ENCODE peak calls at places on chromosomes 2 and 18, in nine cellular contexts. M is psoas muscle; S is fibroblast of lung; E is B cell; W is HT1080; J is fibroblast of the aortic adventitia; U is pulmonary artery endothelial cell; G is GM12891; B is stimulated activated CD4-positive, alpha-beta T cell treated with anti-CD3 and anti-CD28 coated beads, Interleukin-12 subunit alpha, Interleukin-12 subunit beta, amount 100 ng/mL, for 4 hours. C is an unnamed sample.

GRCh38 chr18:43115076-43116035 is at the start of gene RIT2:
- DNase-seq in E (no peak), U (no peak), G (no peak), B (no peak), S (peak), W (no peak), J (no peak), M (no peak), C (no peak)

GRCh38 chr2:61920548-61920947 is 15.1 kb downstream of the COMMD1 start:
- DNase-seq in G (no peak), S (no peak), W (no peak), U (no peak), J (no peak), E (no peak), M (no peak), B (no peak), C (no peak)

GRCh38 chr18:77062518-77063003 is 70.0 kb downstream of the MBP start:
- DNase-seq in S (peak), U (no peak), W (no peak), G (no peak), J (peak), M (no peak), E (peak), B (no peak), C (no peak)

GRCh38 chr2:45274190-45274926 is 265.1 kb upstream of the SIX2 start:
- DNase-seq in U (no peak), M (no peak), E (no peak), J (no peak), G (no peak), S (no peak), W (no peak), B (no peak), C (no peak)

GRCh38 chr2:216049452-216049851 is 32.2 kb downstream of the PECR start:
- DNase-seq in M (no peak), U (no peak), E (no peak), W (no peak), J (no peak), B (no peak), S (no peak), G (no peak), C (no peak)

GRCh38 chr2:239223330-239224248 is 177.2 kb downstream of the HDAC4 start:
- DNase-seq in S (peak), E (no peak), U (no peak), W (no peak), G (no peak), J (peak), M (peak), B (no peak), C (peak)

GRCh38 chr18:3538954-3539617 is 89.1 kb downstream of the TGIF1 start:
- DNase-seq in E (no peak), G (no peak), B (no peak), W (no peak), J (no peak), U (no peak), S (no peak), M (no peak), C (peak)

GRCh38 chr2:169717691-169718063 is 16.0 kb upstream of the KLHL23 start:
- DNase-seq in U (no peak), J (no peak), B (no peak), W (no peak), M (no peak), G (no peak), S (no peak), E (no peak), C (no peak)

GRCh38 chr2:223204537-223204936 is 152.5 kb downstream of the KCNE4 start:
- DNase-seq in J (no peak), W (no peak), E (no peak), B (no peak), S (no peak), U (no peak), M (no peak), G (no peak), C (no peak)

GRCh38 chr2:112168422-112169124 is 30.4 kb downstream of the FBLN7 start:
- DNase-seq in B (no peak), S (peak), M (no peak), U (no peak), W (no peak), E (no peak), G (no peak), J (no peak), C (no peak)

GRCh38 chr2:23268467-23269263 is 116.3 kb upstream of the KLHL29 start:
- DNase-seq in W (no peak), E (no peak), G (no peak), B (no peak), S (no peak), M (no peak), J (no peak), U (no peak), C (no peak)

C was measured in HT-29.